ENCODE peak calls at places on chromosome 18, in ten cellular contexts. P is K562, M is suprapubic skin, U is upper lobe of left lung, H is uterus, F is lower leg skin, Y is A549, A is GM12892, G is prostate gland, S is ovary. O is an unnamed sample.

GRCh38 chr18:35241523-35241804 is 630 bp downstream of the ZNF397 start:
- DNase-seq in A (no peak), G (no peak), M (no peak), P (no peak), Y (no peak), S (no peak), F (no peak), U (no peak), H (no peak), O (no peak)

GRCh38 chr18:63974991-63975390 is 5.1 kb downstream of the SERPINB8 start:
- DNase-seq in A (no peak), U (no peak), P (no peak), H (no peak), F (no peak), S (no peak), Y (peak), M (no peak), G (no peak), O (no peak)

GRCh38 chr18:46274266-46274665 is 170.1 kb downstream of the HAUS1 start:
- DNase-seq in H (no peak), F (no peak), G (no peak), Y (no peak), U (no peak), P (no peak), M (no peak), A (no peak), S (no peak), O (no peak)

GRCh38 chr18:71028285-71028762 is 739.5 kb downstream of the SOCS6 start:
- DNase-seq in F (no peak), H (no peak), U (peak), S (no peak), Y (no peak), M (no peak), P (no peak), A (no peak), G (no peak), O (no peak)

GRCh38 chr18:812123-812672 is at the start of gene YES1:
- DNase-seq in Y (peak), S (peak), M (peak), H (peak), A (peak), G (peak), P (peak), U (peak), F (peak), O (peak)

GRCh38 chr18:50836521-50836957 is 16.7 kb upstream of the MRO start:
- DNase-seq in F (no peak), S (no peak), A (no peak), G (no peak), P (no peak), H (no peak), Y (peak), M (no peak), U (no peak), O (no peak)

GRCh38 chr18:25057491-25058050 is 294.4 kb downstream of the ZNF521 start:
- DNase-seq in S (no peak), H (no peak), P (no peak), F (no peak), U (no peak), M (no peak), Y (no peak), G (no peak), A (no peak), O (no peak)

GRCh38 chr18:60027397-60027796 is 127.6 kb downstream of the PMAIP1 start:
- DNase-seq in M (no peak), A (no peak), H (no peak), Y (peak), P (no peak), F (no peak), S (no peak), G (no peak), U (no peak), O (no peak)

GRCh38 chr18:47863041-47863440 is 67.4 kb downstream of the SMAD2 start:
- DNase-seq in G (no peak), U (no peak), M (no peak), Y (no peak), P (no peak), F (no peak), S (no peak), A (no peak), H (no peak), O (peak)

GRCh38 chr18:24010673-24011072 is 3.9 kb upstream of the TTC39C start:
- DNase-seq in A (no peak), H (no peak), Y (no peak), P (no peak), M (no peak), F (no peak), G (no peak), S (no peak), U (no peak), O (no peak)

GRCh38 chr18:40485318-40485717 is 1469.7 kb upstream of the PIK3C3 start:
- DNase-seq in P (no peak), G (no peak), H (no peak), F (no peak), A (no peak), M (no peak), Y (no peak), U (no peak), S (no peak), O (no peak)

GRCh38 chr18:23126352-23127056 is 8.8 kb upstream of the CABLES1 start:
- DNase-seq in P (no peak), G (no peak), M (peak), F (no peak), H (no peak), A (no peak), U (no peak), S (no peak), Y (no peak), O (no peak)

GRCh38 chr18:49613141-49613641 is 51.3 kb downstream of the LIPG start:
- DNase-seq in Y (no peak), P (no peak), U (no peak), F (peak), M (no peak), A (no peak), H (no peak), S (no peak), G (no peak), O (no peak)

GRCh38 chr18:49668583-49669290 is 106.9 kb downstream of the LIPG start:
- DNase-seq in P (no peak), A (no peak), H (peak), S (peak), M (no peak), G (no peak), U (no peak), Y (no peak), F (no peak), O (no peak)

GRCh38 chr18:9648431-9649163 is 34.2 kb upstream of the PPP4R1 start:
- DNase-seq in H (no peak), S (no peak), G (no peak), M (no peak), Y (peak), U (no peak), P (no peak), A (no peak), F (no peak), O (no peak)

GRCh38 chr18:48749768-48750167 is 201.0 kb downstream of the SMAD7 start:
- DNase-seq in M (peak), F (peak), A (no peak), Y (no peak), G (no peak), S (peak), H (peak), P (no peak), U (peak), O (peak)

GRCh38 chr18:34358923-34359322 is 134.2 kb upstream of the NOL4 start:
- DNase-seq in A (no peak), Y (no peak), U (no peak), S (no peak), H (no peak), P (no peak), G (no peak), M (no peak), F (no peak), O (no peak)

GRCh38 chr18:69725855-69726508 is 221.7 kb downstream of the CD226 start:
- DNase-seq in M (no peak), F (no peak), U (no peak), Y (no peak), P (no peak), G (no peak), S (no peak), H (no peak), A (no peak), O (no peak)

GRCh38 chr18:75211721-75212625 is 1.4 kb downstream of the TSHZ1 start:
- DNase-seq in Y (peak), A (no peak), F (peak), G (no peak), M (peak), P (peak), H (peak), S (peak), U (peak), O (peak)

GRCh38 chr18:66749030-66749429 is 145.1 kb upstream of the CDH19 start:
- DNase-seq in Y (peak), F (no peak), P (no peak), H (no peak), S (no peak), M (no peak), G (no peak), U (no peak), A (no peak), O (no peak)

GRCh38 chr18:9719421-9719981 is 11.4 kb downstream of the RAB31 start:
- DNase-seq in A (no peak), F (peak), Y (peak), H (peak), U (peak), M (peak), P (no peak), G (peak), S (peak), O (no peak)

GRCh38 chr18:46459789-46460455 is 197.1 kb downstream of the LOXHD1 start:
- DNase-seq in H (no peak), G (no peak), M (no peak), Y (no peak), S (no peak), F (peak), U (peak), A (no peak), P (no peak), O (no peak)

GRCh38 chr18:30623401-30624065 is 419.0 kb downstream of the DSC3 start:
- DNase-seq in G (no peak), S (no peak), P (no peak), F (no peak), H (no peak), U (no peak), M (no peak), A (no peak), Y (no peak), O (no peak)

GRCh38 chr18:28793911-28794310 is 617.0 kb upstream of the CDH2 start:
- DNase-seq in S (no peak), Y (no peak), A (no peak), U (no peak), P (no peak), M (no peak), F (no peak), G (no peak), H (no peak), O (no peak)

GRCh38 chr18:27656167-27656778 is 471.2 kb upstream of the CHST9 start:
- DNase-seq in M (no peak), H (no peak), F (no peak), Y (peak), G (no peak), P (no peak), S (no peak), U (no peak), A (no peak), O (no peak)

GRCh38 chr18:33594799-33595198 is 16.8 kb downstream of the ASXL3 start:
- DNase-seq in F (no peak), G (no peak), S (no peak), A (no peak), P (no peak), H (no peak), U (no peak), M (no peak), Y (no peak), O (no peak)

GRCh38 chr18:50285631-50286321 is 1.7 kb downstream of the CXXC1 start:
- DNase-seq in M (no peak), P (no peak), U (peak), F (peak), Y (no peak), A (no peak), G (no peak), S (no peak), H (no peak), O (no peak)

GRCh38 chr18:36772339-36772738 is 56.5 kb downstream of the TPGS2 start:
- DNase-seq in P (no peak), G (no peak), M (no peak), U (no peak), H (no peak), F (no peak), Y (no peak), A (no peak), S (no peak), O (no peak)

GRCh38 chr18:28208712-28209265 is 31.9 kb upstream of the CDH2 start:
- DNase-seq in M (no peak), U (no peak), H (no peak), F (no peak), P (no peak), S (no peak), A (no peak), G (no peak), Y (no peak), O (no peak)

GRCh38 chr18:49277395-49278036 is 182.9 kb downstream of the DYM start:
- DNase-seq in F (no peak), G (no peak), H (no peak), U (no peak), P (no peak), Y (no peak), S (no peak), M (no peak), A (no peak), O (no peak)

GRCh38 chr18:63063171-63063570 is 256.4 kb downstream of the BCL2 start:
- DNase-seq in G (no peak), U (no peak), A (no peak), M (no peak), P (no peak), H (no peak), F (no peak), Y (no peak), S (no peak), O (no peak)

GRCh38 chr18:78965260-78965659 is 14.4 kb upstream of the SALL3 start:
- DNase-seq in Y (no peak), S (no peak), U (peak), G (no peak), A (no peak), P (no peak), M (no peak), F (no peak), H (no peak), O (no peak)

GRCh38 chr18:43043626-43044025 is 71.9 kb downstream of the RIT2 start:
- DNase-seq in M (no peak), A (no peak), G (no peak), Y (no peak), F (no peak), P (no peak), S (no peak), H (no peak), U (no peak), O (no peak)

GRCh38 chr18:55420977-55421611 is 166.9 kb downstream of the TCF4 start:
- DNase-seq in M (no peak), P (no peak), A (no peak), F (no peak), G (no peak), U (no peak), H (no peak), Y (no peak), S (no peak), O (no peak)

GRCh38 chr18:49819768-49820662 is 6.7 kb upstream of the ACAA2 start:
- DNase-seq in A (no peak), P (no peak), H (no peak), U (no peak), M (no peak), G (no peak), S (no peak), F (no peak), Y (no peak), O (no peak)

GRCh38 chr18:10689231-10689953 is 163.6 kb downstream of the NAPG start:
- DNase-seq in H (no peak), G (no peak), A (no peak), F (no peak), S (no peak), P (no peak), M (no peak), Y (no peak), U (no peak), O (no peak)

GRCh38 chr18:76450452-76450851 is 44.6 kb downstream of the ZNF516 start:
- DNase-seq in S (peak), P (no peak), G (no peak), M (no peak), H (no peak), U (no peak), A (no peak), Y (no peak), F (peak), O (peak)

GRCh38 chr18:76451475-76452331 is 43.3 kb downstream of the ZNF516 start:
- DNase-seq in S (peak), H (no peak), M (no peak), G (no peak), Y (no peak), A (no peak), U (peak), P (no peak), F (peak), O (no peak)

GRCh38 chr18:76452357-76452756 is 42.7 kb downstream of the ZNF516 start:
- DNase-seq in H (no peak), A (no peak), F (no peak), U (no peak), P (no peak), S (no peak), Y (no peak), G (no peak), M (no peak), O (no peak)

GRCh38 chr18:76449110-76449453 is 46.0 kb downstream of the ZNF516 start:
- DNase-seq in F (peak), S (peak), A (no peak), Y (no peak), H (no peak), G (no peak), P (no peak), U (no peak), M (peak), O (peak)

GRCh38 chr18:76450912-76451421 is 44.1 kb downstream of the ZNF516 start:
- DNase-seq in P (no peak), A (no peak), H (no peak), S (no peak), U (peak), Y (no peak), F (peak), M (peak), G (no peak), O (peak)
- TF ChIP-seq POLR2A in P (no peak), A (no peak), H (no peak), S (no peak), U (no peak), Y (no peak), F (no peak), M (no peak), G (no peak), O (peak)

GRCh38 chr18:77133920-77134496 is 1.4 kb upstream of the MBP start:
- DNase-seq in U (no peak), S (no peak), G (no peak), H (no peak), F (peak), A (no peak), Y (no peak), M (no peak), P (no peak), O (peak)

GRCh38 chr18:77131652-77132368 is 773 bp downstream of the MBP start:
- DNase-seq in H (peak), M (peak), F (peak), Y (peak), A (no peak), U (peak), P (no peak), G (peak), S (peak), O (peak)

GRCh38 chr18:77131100-77131651 is 1.4 kb downstream of the MBP start:
- DNase-seq in Y (no peak), S (no peak), G (no peak), A (no peak), M (no peak), P (no peak), U (peak), H (peak), F (peak), O (no peak)

GRCh38 chr18:77133051-77133919 is 702 bp upstream of the MBP start:
- DNase-seq in H (peak), F (peak), M (peak), P (no peak), G (no peak), A (no peak), S (peak), U (peak), Y (no peak), O (peak)

DNA sequence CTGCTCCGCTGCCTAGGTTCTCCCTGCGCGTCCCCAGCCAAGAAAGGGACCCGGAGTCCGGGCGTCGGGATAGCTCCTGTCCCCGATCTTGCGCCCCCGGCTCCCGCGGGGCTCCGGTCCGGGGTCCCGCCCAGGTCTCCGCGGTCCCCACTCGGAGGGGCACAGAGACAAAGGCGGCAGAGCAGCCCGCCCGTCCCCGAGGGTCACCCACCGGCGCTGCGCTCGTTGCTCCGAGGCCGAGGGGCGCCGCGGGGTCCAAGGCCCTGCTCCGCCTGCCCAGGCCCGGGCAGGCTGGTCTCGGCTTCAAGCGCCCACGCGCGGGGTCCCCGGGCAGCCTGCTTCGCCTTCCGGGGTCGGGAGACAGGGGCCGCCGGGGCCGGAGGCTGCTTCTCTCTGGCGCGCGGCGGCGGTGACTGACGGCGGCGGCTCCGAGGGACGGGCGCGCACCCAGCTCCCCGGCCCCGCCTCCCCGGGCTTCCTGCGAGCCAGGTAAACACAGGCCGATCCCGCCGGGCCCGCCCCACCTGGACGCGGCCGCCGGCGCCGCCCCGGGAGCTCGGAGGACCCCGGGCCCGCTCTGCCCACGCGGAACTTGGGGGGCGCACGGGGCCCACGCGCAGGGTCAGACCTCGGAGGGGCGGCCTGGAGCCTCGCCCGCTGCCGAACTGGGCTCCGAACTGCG is at the start of gene MBP:
- DNase-seq in A (peak), P (no peak), S (peak), F (peak), G (peak), M (peak), Y (peak), U (peak), H (peak), O (peak)
- TF ChIP-seq POLR2A in A (peak), P (no peak), S (peak), F (no peak), G (peak), M (peak), Y (no peak), U (no peak), H (peak), O (peak)

DNA sequence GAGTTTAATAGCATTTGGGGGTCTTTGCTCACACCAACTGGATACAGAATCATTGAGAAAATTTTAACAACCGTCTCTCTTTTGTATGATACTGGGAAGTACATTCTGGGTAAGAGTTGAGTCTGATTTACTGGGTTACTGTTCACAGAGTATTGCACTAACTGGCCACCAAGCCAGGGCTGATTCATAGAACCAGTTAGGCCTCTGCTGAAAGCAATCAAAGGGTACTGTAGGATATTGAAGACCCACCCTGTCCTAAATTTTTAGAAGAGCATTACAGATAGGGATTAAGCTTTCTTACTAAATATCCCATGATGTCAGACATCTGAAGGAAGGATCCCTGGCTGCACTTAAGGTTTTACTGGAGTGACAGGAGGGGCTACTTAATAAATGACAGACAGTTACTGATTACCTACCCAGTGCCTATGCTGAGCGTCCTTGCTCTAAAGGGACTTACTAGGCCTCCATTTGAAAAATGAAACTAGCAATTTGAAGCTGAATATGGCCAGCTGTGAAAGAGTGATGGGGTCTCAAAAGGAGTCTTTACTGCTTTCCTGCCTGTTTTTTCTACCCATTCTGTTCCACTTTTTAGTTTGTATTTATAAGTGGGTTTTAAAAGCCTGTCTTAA is 388.0 kb downstream of the SETBP1 start:
- DNase-seq in U (no peak), F (no peak), Y (no peak), A (no peak), H (no peak), P (no peak), S (no peak), G (no peak), M (no peak), O (no peak)
- TF ChIP-seq POLR2A in U (no peak), F (no peak), Y (no peak), A (no peak), H (no peak), P (no peak), S (no peak), G (no peak), M (no peak), O (no peak)

GRCh38 chr18:32019251-32019943 is 772 bp downstream of the RNF125 start:
- DNase-seq in S (peak), M (no peak), H (peak), U (peak), G (peak), A (peak), Y (peak), F (peak), P (no peak), O (no peak)
- TF ChIP-seq POLR2A in S (no peak), M (no peak), H (no peak), U (no peak), G (no peak), A (no peak), Y (no peak), F (no peak), P (no peak), O (no peak)

GRCh38 chr18:3604626-3605408 is 154.8 kb downstream of the TGIF1 start:
- DNase-seq in H (no peak), U (no peak), F (no peak), S (no peak), M (no peak), G (no peak), A (no peak), P (peak), Y (peak), O (no peak)
- TF ChIP-seq POLR2A in H (no peak), U (no peak), F (no peak), S (no peak), M (no peak), G (no peak), A (peak), P (no peak), Y (no peak), O (peak)